ENCODE peak calls at places on chromosomes 12 and 14, in four cellular contexts. O, I, L and S are unnamed samples.

GRCh38 chr14:67951529-67952120 is 132.0 kb downstream of the RAD51B start:
- DNase-seq in O (no peak), I (no peak), L (no peak), S (no peak)

GRCh38 chr14:100434911-100435455 is 111.8 kb downstream of the SLC25A47 start:
- DNase-seq in O (no peak), I (no peak), L (no peak), S (no peak)

GRCh38 chr12:94100254-94100653 is 48.1 kb upstream of the PLXNC1 start:
- DNase-seq in O (no peak), I (no peak), L (peak), S (no peak)

GRCh38 chr12:92938623-92939022 is 9.5 kb upstream of the EEA1 start:
- DNase-seq in O (no peak), I (no peak), L (no peak), S (no peak)

GRCh38 chr12:122111070-122111750 is 32.7 kb downstream of the MLXIP start:
- DNase-seq in O (no peak), I (no peak), L (no peak), S (no peak)

GRCh38 chr14:76754586-76754985 is 6.7 kb upstream of the VASH1 start:
- DNase-seq in O (no peak), I (no peak), L (no peak), S (no peak)

GRCh38 chr14:68307769-68308168 is 485.1 kb downstream of the ZFP36L1 start:
- DNase-seq in O (no peak), I (peak), L (peak), S (no peak)

GRCh38 chr14:75831971-75832370 is 149.8 kb downstream of the TGFB3 start:
- DNase-seq in O (no peak), I (no peak), L (no peak), S (no peak)

GRCh38 chr14:104882991-104883660 is 18.1 kb downstream of the CEP170B start:
- DNase-seq in O (no peak), I (no peak), L (no peak), S (no peak)

GRCh38 chr12:20657496-20657895 is 37.6 kb upstream of the SLCO1C1 start:
- DNase-seq in O (no peak), I (no peak), L (no peak), S (no peak)

GRCh38 chr12:68673788-68674187 is 13.0 kb upstream of the NUP107 start:
- DNase-seq in O (no peak), I (no peak), L (no peak), S (no peak)

GRCh38 chr12:22312336-22312735 is 22.2 kb downstream of the ST8SIA1 start:
- DNase-seq in O (no peak), I (peak), L (no peak), S (no peak)

GRCh38 chr12:54950071-54950727 is 34.4 kb downstream of the TESPA1 start:
- DNase-seq in O (no peak), I (no peak), L (no peak), S (no peak)

GRCh38 chr12:111664961-111665865 is 20.5 kb downstream of the BRAP start:
- DNase-seq in O (no peak), I (no peak), L (no peak), S (no peak)

GRCh38 chr12:75020068-75020557 is 189.5 kb downstream of the KCNC2 start:
- DNase-seq in O (no peak), I (peak), L (no peak), S (no peak)

GRCh38 chr12:109345428-109345827 is 2.3 kb upstream of the MYO1H start:
- DNase-seq in O (no peak), I (no peak), L (no peak), S (no peak)

GRCh38 chr12:27705263-27705662 is 5.4 kb upstream of the MRPS35 start:
- DNase-seq in O (no peak), I (no peak), L (no peak), S (no peak)

GRCh38 chr14:57749267-57749666 is 116.6 kb downstream of the SLC35F4 start:
- DNase-seq in O (no peak), I (peak), L (no peak), S (no peak)

GRCh38 chr12:7369274-7369729 is 65.4 kb downstream of the ACSM4 start:
- DNase-seq in O (no peak), I (peak), L (no peak), S (no peak)

GRCh38 chr12:76899522-76899921 is 20.7 kb upstream of the CSRP2 start:
- DNase-seq in O (no peak), I (no peak), L (no peak), S (no peak)

GRCh38 chr12:63220921-63221320 is 69.9 kb upstream of the AVPR1A start:
- DNase-seq in O (no peak), I (no peak), L (no peak), S (no peak)

GRCh38 chr12:24378548-24379011 is 429.1 kb upstream of the SOX5 start:
- DNase-seq in O (no peak), I (peak), L (no peak), S (no peak)

GRCh38 chr14:22555573-22556011 is 33.4 kb downstream of the DAD1 start:
- DNase-seq in O (no peak), I (peak), L (no peak), S (no peak)

GRCh38 chr12:72234871-72235270 is 37.3 kb upstream of the TRHDE start:
- DNase-seq in O (no peak), I (no peak), L (no peak), S (no peak)

GRCh38 chr12:39915249-39915648 is 190.6 kb downstream of the SLC2A13 start:
- DNase-seq in O (no peak), I (no peak), L (no peak), S (no peak)

GRCh38 chr14:55936691-55937090 is 181.5 kb upstream of the PELI2 start:
- DNase-seq in O (no peak), I (no peak), L (no peak), S (no peak)

GRCh38 chr12:75623631-75624118 is 112.3 kb upstream of the KRR1 start:
- DNase-seq in O (no peak), I (peak), L (no peak), S (no peak)

GRCh38 chr14:66735853-66736252 is 227.9 kb downstream of the GPHN start:
- DNase-seq in O (no peak), I (no peak), L (no peak), S (no peak)